ENCODE peak calls at places on chromosomes 11 and 22, in nine cellular contexts. G is HL-60, V is lower lobe of right lung, F is sigmoid colon, M is cardiac fibroblast, A is AG10803, T is astrocyte of the cerebellum, L is fibroblast of the aortic adventitia, B is A549. Q is an unnamed sample.

GRCh38 chr11:35013514-35014191 is 97.2 kb downstream of the PDHX start:
- DNase-seq in G (no peak), V (no peak), F (no peak), M (peak; percentile 47), A (peak; percentile 75), T (peak; percentile 31), L (no peak), B (no peak), Q (no peak)

GRCh38 chr11:116331381-116331780 is 441.4 kb downstream of the BUD13 start:
- DNase-seq in G (no peak), V (no peak), F (no peak), M (no peak), A (no peak), T (no peak), L (no peak), B (no peak), Q (no peak)

GRCh38 chr22:45224988-45225731 is 15.5 kb downstream of the KIAA0930 start:
- DNase-seq in G (no peak), V (peak; percentile 42), F (no peak), M (no peak), A (no peak), T (no peak), L (no peak), B (no peak), Q (no peak)

GRCh38 chr11:122754553-122755322 is 83.6 kb upstream of the CRTAM start:
- DNase-seq in G (no peak), V (no peak), F (peak; percentile 27), M (no peak), A (no peak), T (no peak), L (no peak), B (no peak), Q (no peak)

GRCh38 chr22:47592791-47593190 is 830.3 kb downstream of the TBC1D22A start:
- DNase-seq in G (no peak), V (no peak), F (peak; percentile 39), M (no peak), A (no peak), T (no peak), L (no peak), B (no peak), Q (no peak)

GRCh38 chr11:12126352-12127019 is 16.1 kb downstream of the MICAL2 start:
- DNase-seq in G (peak; percentile 88), V (peak; percentile 69), F (no peak), M (peak; percentile 93), A (peak; percentile 89), T (no peak), L (peak; percentile 78), B (no peak), Q (no peak)

GRCh38 chr11:2212411-2213251 is 41.0 kb upstream of the TH start:
- DNase-seq in G (no peak), V (peak; percentile 34), F (peak; percentile 41), M (no peak), A (no peak), T (no peak), L (no peak), B (no peak), Q (no peak)

GRCh38 chr11:122690801-122691649 is 35.5 kb downstream of the UBASH3B start:
- DNase-seq in G (no peak), V (no peak), F (no peak), M (peak; percentile 73), A (peak; percentile 68), T (no peak), L (peak; percentile 74), B (no peak), Q (peak; percentile 33)

GRCh38 chr11:120657306-120658070 is 145.9 kb downstream of the GRIK4 start:
- DNase-seq in G (no peak), V (no peak), F (no peak), M (no peak), A (no peak), T (no peak), L (no peak), B (no peak), Q (no peak)

GRCh38 chr22:46753761-46754109 is 8.7 kb upstream of the TBC1D22A start:
- DNase-seq in G (no peak), V (no peak), F (no peak), M (no peak), A (no peak), T (no peak), L (no peak), B (no peak), Q (no peak)

GRCh38 chr11:50394017-50394416 is 361.3 kb downstream of the OR4C45 start:
- DNase-seq in G (no peak), V (no peak), F (no peak), M (no peak), A (no peak), T (no peak), L (no peak), B (no peak), Q (no peak)
- H3K4me3 ChIP-seq in G (no peak overlapping the region), V (no peak overlapping the region), F (no peak overlapping the region), M (no peak overlapping the region), A (no peak overlapping the region), T (no peak overlapping the region), L (no peak overlapping the region), B (no peak overlapping the region), Q (no peak overlapping the region)

DNA sequence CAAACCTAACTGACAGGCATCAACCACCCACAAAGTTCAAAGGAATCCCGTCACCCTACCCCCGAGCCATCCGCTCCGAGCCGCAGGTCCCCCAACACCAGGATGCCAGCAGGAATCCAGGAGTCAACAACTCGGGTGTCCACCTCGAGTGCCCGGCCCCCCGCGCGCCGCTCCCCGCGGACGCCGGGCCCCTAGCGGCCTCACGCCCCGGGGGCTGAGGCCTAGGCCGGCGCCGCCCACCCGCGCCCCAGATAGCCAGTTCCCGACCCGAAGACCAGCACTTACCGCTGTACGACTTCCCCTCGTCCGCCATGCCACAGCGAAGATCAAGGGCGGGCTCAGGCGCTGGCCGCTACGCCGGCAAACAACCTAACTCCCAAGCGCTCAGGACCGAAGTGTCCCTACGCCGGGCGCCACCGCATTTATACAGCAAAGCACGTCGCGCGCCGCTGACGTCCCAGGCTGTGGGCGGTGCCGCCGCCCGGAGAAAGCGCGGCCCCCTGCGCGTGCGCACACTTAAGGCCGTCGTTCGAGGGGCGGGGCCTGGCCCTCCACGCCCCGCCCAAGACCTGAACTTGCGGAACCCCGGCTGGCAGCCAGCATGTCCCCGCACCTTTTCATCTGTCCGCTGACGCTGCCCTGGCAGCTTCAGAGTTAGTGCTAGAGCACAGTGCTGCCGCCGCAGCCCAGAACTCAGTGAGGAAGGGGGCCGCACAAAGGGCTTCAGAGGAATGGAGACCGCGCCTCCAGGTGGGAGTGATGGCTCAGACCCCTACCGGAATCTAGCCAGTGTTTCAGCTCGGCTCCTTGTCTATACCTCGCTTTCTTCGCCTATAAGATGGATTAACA is at the start of gene NXF1:
- DNase-seq in G (peak; percentile 96), V (peak; percentile 96), F (peak; percentile 97), M (peak; percentile 96), A (peak; percentile 92), T (peak; percentile 83), L (peak; percentile 94), B (peak; percentile 97), Q (peak; percentile 65)
- TF ChIP-seq CTCF in G (no peak), V (no peak), F (no peak), M (no peak), A (peak; percentile 29), T (peak; percentile 26), L (no peak), B (no peak), Q (peak; percentile 15)

GRCh38 chr22:37634505-37635002 is 4.9 kb upstream of the SH3BP1 start:
- DNase-seq in G (peak; percentile 57), V (no peak), F (no peak), M (no peak), A (no peak), T (no peak), L (peak; percentile 11), B (no peak), Q (no peak)
- H3K4me3 ChIP-seq in G (no peak overlapping the region), V (peak overlapping the region; percentile 20), F (peak overlapping the region; percentile 0), M (no peak overlapping the region), A (no peak overlapping the region), T (no peak overlapping the region), L (peak overlapping the region; percentile 25), B (no peak overlapping the region), Q (no peak overlapping the region)

GRCh38 chr11:127074151-127074761 is 73.7 kb upstream of the KIRREL3 start:
- DNase-seq in G (no peak), V (no peak), F (no peak), M (peak; percentile 60), A (peak; percentile 92), T (peak; percentile 8), L (peak; percentile 19), B (peak; percentile 77), Q (peak; percentile 45)
- TF ChIP-seq CTCF in G (no peak), V (no peak), F (no peak), M (peak; percentile 24), A (peak; percentile 72), T (peak; percentile 38), L (no peak), B (peak; percentile 64), Q (peak; percentile 57)

GRCh38 chr11:92324890-92325289 is 100.3 kb downstream of the FAT3 start:
- DNase-seq in G (no peak), V (no peak), F (no peak), M (no peak), A (no peak), T (no peak), L (no peak), B (no peak), Q (no peak)
- H3K4me3 ChIP-seq in G (no peak overlapping the region), V (no peak overlapping the region), F (no peak overlapping the region), M (no peak overlapping the region), A (no peak overlapping the region), T (no peak overlapping the region), L (no peak overlapping the region), B (no peak overlapping the region), Q (no peak overlapping the region)